ENCODE peak calls at places on chromosomes 13 and 19, in five cellular contexts. One of them, this sample, is unnamed.

GRCh38 chr13:26518433-26519084 is 38.9 kb upstream of the WASF3 start:
- DNase-seq in GM23248: no peak
- DNase-seq in lower lobe of right lung: no peak
- DNase-seq in neural crest cell: no peak
- DNase-seq in CD8-positive, alpha-beta memory T cell: no peak
- DNase-seq in this sample: no peak

GRCh38 chr13:21849323-21849722 is 178.4 kb downstream of the FGF9 start:
- DNase-seq in neural crest cell: no peak
- DNase-seq in CD8-positive, alpha-beta memory T cell: peak
- DNase-seq in GM23248: peak
- DNase-seq in lower lobe of right lung: no peak
- DNase-seq in this sample: peak

GRCh38 chr19:29714953-29715694 is at the start of gene C19orf12:
- DNase-seq in neural crest cell: peak
- DNase-seq in CD8-positive, alpha-beta memory T cell: peak
- DNase-seq in GM23248: peak
- DNase-seq in lower lobe of right lung: peak
- DNase-seq in this sample: peak

GRCh38 chr19:8259142-8259921 is 48.8 kb downstream of the CD320 start:
- DNase-seq in CD8-positive, alpha-beta memory T cell: no peak
- DNase-seq in neural crest cell: no peak
- DNase-seq in lower lobe of right lung: no peak
- DNase-seq in GM23248: no peak
- DNase-seq in this sample: no peak

GRCh38 chr19:47848871-47849473 is 10.1 kb upstream of the TPRX2 start:
- DNase-seq in neural crest cell: peak
- DNase-seq in lower lobe of right lung: peak
- DNase-seq in CD8-positive, alpha-beta memory T cell: no peak
- DNase-seq in GM23248: peak
- DNase-seq in this sample: no peak

GRCh38 chr13:40247845-40248244 is 418.6 kb downstream of the FOXO1 start:
- DNase-seq in neural crest cell: no peak
- DNase-seq in GM23248: peak
- DNase-seq in CD8-positive, alpha-beta memory T cell: no peak
- DNase-seq in lower lobe of right lung: no peak
- DNase-seq in this sample: no peak

GRCh38 chr19:6540918-6541689 is 10.3 kb downstream of the TNFSF9 start:
- DNase-seq in CD8-positive, alpha-beta memory T cell: no peak
- DNase-seq in lower lobe of right lung: no peak
- DNase-seq in GM23248: peak
- DNase-seq in neural crest cell: no peak
- DNase-seq in this sample: no peak

GRCh38 chr19:10353793-10354391 is 14.5 kb upstream of the ICAM3 start:
- DNase-seq in lower lobe of right lung: no peak
- DNase-seq in GM23248: peak
- DNase-seq in neural crest cell: peak
- DNase-seq in CD8-positive, alpha-beta memory T cell: no peak
- DNase-seq in this sample: no peak

GRCh38 chr19:18650468-18651001 is 13.7 kb downstream of the KLHL26 start:
- DNase-seq in GM23248: peak
- DNase-seq in lower lobe of right lung: no peak
- DNase-seq in CD8-positive, alpha-beta memory T cell: no peak
- DNase-seq in neural crest cell: no peak
- DNase-seq in this sample: no peak

GRCh38 chr19:29379257-29379986 is 146.4 kb upstream of the VSTM2B start:
- DNase-seq in lower lobe of right lung: peak
- DNase-seq in neural crest cell: no peak
- DNase-seq in CD8-positive, alpha-beta memory T cell: no peak
- DNase-seq in GM23248: no peak
- DNase-seq in this sample: no peak

GRCh38 chr19:412356-413355 is 3.7 kb upstream of the C2CD4C start:
- DNase-seq in CD8-positive, alpha-beta memory T cell: peak
- DNase-seq in GM23248: no peak
- DNase-seq in lower lobe of right lung: peak
- DNase-seq in neural crest cell: no peak
- DNase-seq in this sample: no peak

GRCh38 chr19:2054763-2055162 is 3.7 kb upstream of the MKNK2 start:
- DNase-seq in neural crest cell: no peak
- DNase-seq in GM23248: no peak
- DNase-seq in CD8-positive, alpha-beta memory T cell: no peak
- DNase-seq in lower lobe of right lung: no peak
- DNase-seq in this sample: no peak

GRCh38 chr19:3366761-3367571 is 583 bp downstream of the NFIC start:
- DNase-seq in lower lobe of right lung: peak
- DNase-seq in CD8-positive, alpha-beta memory T cell: no peak
- DNase-seq in GM23248: peak
- DNase-seq in neural crest cell: no peak
- DNase-seq in this sample: no peak

GRCh38 chr19:13781547-13781946 is 7.3 kb downstream of the C19orf53 start:
- DNase-seq in CD8-positive, alpha-beta memory T cell: no peak
- DNase-seq in neural crest cell: peak
- DNase-seq in GM23248: peak
- DNase-seq in lower lobe of right lung: peak
- DNase-seq in this sample: no peak

GRCh38 chr19:5178841-5179625 is 161.6 kb downstream of the PTPRS start:
- DNase-seq in lower lobe of right lung: no peak
- DNase-seq in CD8-positive, alpha-beta memory T cell: no peak
- DNase-seq in neural crest cell: no peak
- DNase-seq in GM23248: no peak
- DNase-seq in this sample: no peak

GRCh38 chr19:3818479-3818878 is 32.3 kb upstream of the MATK start:
- DNase-seq in neural crest cell: no peak
- DNase-seq in GM23248: peak
- DNase-seq in lower lobe of right lung: no peak
- DNase-seq in CD8-positive, alpha-beta memory T cell: no peak
- DNase-seq in this sample: no peak

GRCh38 chr13:98523455-98524102 is 53.3 kb downstream of the STK24 start:
- DNase-seq in neural crest cell: no peak
- DNase-seq in CD8-positive, alpha-beta memory T cell: no peak
- DNase-seq in lower lobe of right lung: no peak
- DNase-seq in GM23248: no peak
- DNase-seq in this sample: no peak

GRCh38 chr19:991174-991931 is 7.2 kb downstream of the WDR18 start:
- DNase-seq in lower lobe of right lung: no peak
- DNase-seq in CD8-positive, alpha-beta memory T cell: peak
- DNase-seq in GM23248: peak
- DNase-seq in neural crest cell: no peak
- DNase-seq in this sample: no peak

GRCh38 chr19:1373534-1374249 is 10.0 kb upstream of the NDUFS7 start:
- DNase-seq in CD8-positive, alpha-beta memory T cell: no peak
- DNase-seq in GM23248: no peak
- DNase-seq in lower lobe of right lung: no peak
- DNase-seq in neural crest cell: no peak
- DNase-seq in this sample: no peak

GRCh38 chr19:39951686-39952085 is 17.3 kb upstream of the FCGBP start:
- DNase-seq in lower lobe of right lung: no peak
- DNase-seq in CD8-positive, alpha-beta memory T cell: no peak
- DNase-seq in GM23248: peak
- DNase-seq in neural crest cell: no peak
- DNase-seq in this sample: no peak

GRCh38 chr19:55228403-55229031 is at the start of gene TMEM86B:
- DNase-seq in GM23248: no peak
- DNase-seq in lower lobe of right lung: no peak
- DNase-seq in CD8-positive, alpha-beta memory T cell: no peak
- DNase-seq in neural crest cell: no peak
- DNase-seq in this sample: no peak

GRCh38 chr13:92842145-92842544 is 384.5 kb upstream of the GPC6 start:
- DNase-seq in GM23248: peak
- DNase-seq in lower lobe of right lung: no peak
- DNase-seq in CD8-positive, alpha-beta memory T cell: no peak
- DNase-seq in neural crest cell: no peak
- DNase-seq in this sample: no peak

GRCh38 chr13:33904431-33904830 is 86.5 kb downstream of the RFC3 start:
- DNase-seq in lower lobe of right lung: no peak
- DNase-seq in GM23248: no peak
- DNase-seq in neural crest cell: no peak
- DNase-seq in CD8-positive, alpha-beta memory T cell: no peak
- DNase-seq in this sample: no peak

GRCh38 chr13:99320693-99321481 is 13.7 kb upstream of the GPR183 start:
- DNase-seq in GM23248: peak
- DNase-seq in CD8-positive, alpha-beta memory T cell: peak
- DNase-seq in neural crest cell: no peak
- DNase-seq in lower lobe of right lung: no peak
- DNase-seq in this sample: no peak

GRCh38 chr13:114256547-114256946 is 21.9 kb downstream of the CDC16 start:
- DNase-seq in GM23248: no peak
- DNase-seq in neural crest cell: no peak
- DNase-seq in CD8-positive, alpha-beta memory T cell: no peak
- DNase-seq in lower lobe of right lung: no peak
- DNase-seq in this sample: no peak

GRCh38 chr13:50230365-50230978 is 215.2 kb downstream of the KCNRG start:
- DNase-seq in CD8-positive, alpha-beta memory T cell: no peak
- DNase-seq in GM23248: peak
- DNase-seq in lower lobe of right lung: no peak
- DNase-seq in neural crest cell: no peak
- DNase-seq in this sample: no peak

GRCh38 chr13:65387743-65388347 is 1842.3 kb downstream of the PCDH9 start:
- DNase-seq in CD8-positive, alpha-beta memory T cell: no peak
- DNase-seq in lower lobe of right lung: no peak
- DNase-seq in GM23248: no peak
- DNase-seq in neural crest cell: no peak
- DNase-seq in this sample: no peak

GRCh38 chr19:50203281-50204080 is at the start of gene MYH14:
- DNase-seq in GM23248: peak
- DNase-seq in CD8-positive, alpha-beta memory T cell: no peak
- DNase-seq in neural crest cell: peak
- DNase-seq in lower lobe of right lung: peak
- DNase-seq in this sample: no peak

GRCh38 chr13:47621931-47622330 is 379.1 kb downstream of the SUCLA2 start:
- DNase-seq in lower lobe of right lung: no peak
- DNase-seq in neural crest cell: no peak
- DNase-seq in GM23248: peak
- DNase-seq in CD8-positive, alpha-beta memory T cell: no peak
- DNase-seq in this sample: no peak

GRCh38 chr19:46308510-46308909 is 11.7 kb downstream of the HIF3A start:
- DNase-seq in lower lobe of right lung: no peak
- DNase-seq in GM23248: no peak
- DNase-seq in neural crest cell: no peak
- DNase-seq in CD8-positive, alpha-beta memory T cell: no peak
- DNase-seq in this sample: no peak

GRCh38 chr13:76856141-76856571 is 30.0 kb downstream of the KCTD12 start:
- DNase-seq in CD8-positive, alpha-beta memory T cell: no peak
- DNase-seq in GM23248: peak
- DNase-seq in lower lobe of right lung: no peak
- DNase-seq in neural crest cell: no peak
- DNase-seq in this sample: no peak

GRCh38 chr13:112054616-112055015 is 12.3 kb upstream of the SOX1 start:
- DNase-seq in neural crest cell: no peak
- DNase-seq in lower lobe of right lung: no peak
- DNase-seq in GM23248: no peak
- DNase-seq in CD8-positive, alpha-beta memory T cell: no peak
- DNase-seq in this sample: no peak

GRCh38 chr19:37572203-37572602 is 22.4 kb downstream of the ZNF571 start:
- DNase-seq in neural crest cell: no peak
- DNase-seq in GM23248: peak
- DNase-seq in CD8-positive, alpha-beta memory T cell: no peak
- DNase-seq in lower lobe of right lung: no peak
- DNase-seq in this sample: no peak

GRCh38 chr13:46668302-46668720 is 115.3 kb downstream of the LRCH1 start:
- DNase-seq in GM23248: peak
- DNase-seq in CD8-positive, alpha-beta memory T cell: no peak
- DNase-seq in neural crest cell: no peak
- DNase-seq in lower lobe of right lung: no peak
- DNase-seq in this sample: no peak

GRCh38 chr19:50777830-50778303 is 7.6 kb downstream of the GPR32 start:
- DNase-seq in GM23248: peak
- DNase-seq in neural crest cell: peak
- DNase-seq in lower lobe of right lung: no peak
- DNase-seq in CD8-positive, alpha-beta memory T cell: no peak
- DNase-seq in this sample: no peak

GRCh38 chr13:113820813-113821651 is 42.8 kb downstream of the GAS6 start:
- DNase-seq in lower lobe of right lung: no peak
- DNase-seq in GM23248: peak
- DNase-seq in neural crest cell: no peak
- DNase-seq in CD8-positive, alpha-beta memory T cell: no peak
- DNase-seq in this sample: no peak

GRCh38 chr13:113875429-113875815 is 11.5 kb upstream of the GAS6 start:
- DNase-seq in lower lobe of right lung: no peak
- DNase-seq in neural crest cell: no peak
- DNase-seq in CD8-positive, alpha-beta memory T cell: no peak
- DNase-seq in GM23248: no peak
- DNase-seq in this sample: no peak